ENCODE peak calls at places on chromosome 14, in six cellular contexts. N is IMR-90, V is mesenchymal stem cell, K is H1, J is neuronal stem cell, L is trophoblast cell. T is an unnamed sample.

GRCh38 chr14:32027255-32027939 is 49.7 kb upstream of the ARHGAP5 start:
- DNase-seq in J (no peak), L (no peak), V (peak; percentile 40), N (peak; percentile 21), K (no peak), T (no peak)

GRCh38 chr14:23385840-23386657 is 9.2 kb downstream of the CMTM5 start:
- DNase-seq in J (no peak), N (no peak), L (peak; percentile 9), V (no peak), K (no peak), T (no peak)

GRCh38 chr14:59406454-59407245 is 58.5 kb downstream of the GPR135 start:
- DNase-seq in J (no peak), L (peak; percentile 8), V (peak; percentile 52), N (peak; percentile 59), K (no peak), T (no peak)

GRCh38 chr14:41986726-41987125 is 380.1 kb downstream of the LRFN5 start:
- DNase-seq in V (peak; percentile 19), J (no peak), N (peak; percentile 53), K (no peak), L (no peak), T (no peak)

GRCh38 chr14:33359288-33359881 is 420.7 kb downstream of the NPAS3 start:
- DNase-seq in K (no peak), V (peak; percentile 46), N (no peak), L (no peak), J (no peak), T (no peak)

GRCh38 chr14:87992349-87992719 is 648 bp downstream of the GALC start:
- DNase-seq in K (no peak), V (no peak), N (peak; percentile 11), L (no peak), J (no peak), T (peak; percentile 63)

GRCh38 chr14:29475641-29476040 is 452.0 kb downstream of the PRKD1 start:
- DNase-seq in V (no peak), J (no peak), N (no peak), L (no peak), K (no peak), T (no peak)

GRCh38 chr14:39230416-39230815 is 3.3 kb upstream of the MIA2 start:
- DNase-seq in V (peak; percentile 20), L (no peak), K (no peak), N (peak; percentile 42), J (no peak), T (no peak)

GRCh38 chr14:36161781-36162180 is 14.7 kb downstream of the PTCSC3 start:
- DNase-seq in N (no peak), J (no peak), L (no peak), K (peak; percentile 60), V (no peak), T (peak; percentile 79)

GRCh38 chr14:75042040-75042439 is 9.2 kb downstream of the MLH3 start:
- DNase-seq in K (no peak), N (no peak), V (peak; percentile 58), L (no peak), J (no peak), T (no peak)

GRCh38 chr14:71749613-71750238 is 182.5 kb upstream of the RGS6 start:
- DNase-seq in K (peak; percentile 27), V (no peak), L (no peak), J (no peak), N (no peak), T (no peak)

GRCh38 chr14:100786820-100787219 is 39.1 kb upstream of the MEG3 start:
- DNase-seq in L (no peak), V (no peak), K (no peak), N (no peak), J (no peak), T (no peak)

GRCh38 chr14:65431245-65431644 is 18.7 kb downstream of the FUT8 start:
- DNase-seq in J (no peak), N (no peak), K (no peak), L (peak; percentile 92), V (no peak), T (no peak)

GRCh38 chr14:100476012-100476822 is 111.0 kb downstream of the BEGAIN start:
- DNase-seq in V (peak; percentile 93), K (no peak), L (peak; percentile 62), J (no peak), N (peak; percentile 98), T (no peak)

GRCh38 chr14:74647834-74648361 is 35.9 kb upstream of the LTBP2 start:
- DNase-seq in J (no peak), L (no peak), N (no peak), K (no peak), V (no peak), T (no peak)

GRCh38 chr14:105665247-105665950 is 139.0 kb downstream of the TMEM121 start:
- DNase-seq in V (no peak), L (no peak), N (no peak), J (no peak), K (no peak), T (no peak)

GRCh38 chr14:44914849-44915248 is 46.9 kb downstream of the KLHL28 start:
- DNase-seq in K (no peak), J (no peak), N (peak; percentile 12), L (no peak), V (no peak), T (peak; percentile 42)

DNA sequence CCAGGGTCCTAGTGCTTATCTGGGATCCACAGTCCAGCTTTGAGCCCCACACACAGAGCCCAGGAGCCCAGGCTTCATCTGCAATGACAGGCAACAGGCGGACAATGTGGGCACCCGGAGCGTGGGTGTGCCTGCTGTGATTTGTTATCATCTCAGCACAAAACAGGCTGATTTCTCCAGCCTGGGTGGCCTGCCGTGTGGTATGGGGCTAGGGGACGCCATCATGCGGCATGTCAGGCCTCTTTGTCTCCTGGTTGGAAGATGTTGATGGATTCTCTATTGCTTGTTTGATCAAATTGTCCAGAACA is 147.1 kb downstream of the KIF26A start:
- DNase-seq in N (no peak), L (no peak), V (no peak), K (no peak), J (no peak), T (no peak)
- H4K91ac ChIP-seq in N (no peak overlapping the region), L (no peak overlapping the region), V (no peak overlapping the region), K (no peak overlapping the region), J (no peak overlapping the region), T (no peak overlapping the region)

GRCh38 chr14:104245723-104246122 is 107.3 kb downstream of the KIF26A start:
- DNase-seq in L (no peak), K (no peak), V (no peak), J (no peak), N (no peak), T (no peak)

GRCh38 chr14:104246401-104247335 is 108.3 kb downstream of the KIF26A start:
- DNase-seq in L (no peak), V (no peak), N (no peak), J (no peak), K (peak; percentile 27), T (peak; percentile 20)

GRCh38 chr14:104248203-104249055 is 110.0 kb downstream of the KIF26A start:
- DNase-seq in K (no peak), L (no peak), J (no peak), N (no peak), V (no peak), T (peak; percentile 21)

GRCh38 chr14:104249092-104249491 is 110.7 kb downstream of the KIF26A start:
- DNase-seq in V (no peak), K (no peak), L (no peak), J (no peak), N (no peak), T (peak; percentile 10)

GRCh38 chr14:104247336-104248202 is 109.2 kb downstream of the KIF26A start:
- DNase-seq in K (no peak), J (no peak), L (no peak), V (no peak), N (no peak), T (peak; percentile 19)
- H4K91ac ChIP-seq in K (no peak overlapping the region), J (no peak overlapping the region), L (no peak overlapping the region), V (no peak overlapping the region), N (no peak overlapping the region), T (no peak overlapping the region)

GRCh38 chr14:91090733-91091132 is 23.1 kb upstream of the DGLUCY start:
- DNase-seq in L (no peak), K (no peak), J (no peak), N (no peak), V (no peak), T (no peak)

GRCh38 chr14:91094772-91095171 is 19.1 kb upstream of the DGLUCY start:
- DNase-seq in K (no peak), N (no peak), L (no peak), J (no peak), V (no peak), T (no peak)

GRCh38 chr14:91092095-91092494 is 21.8 kb upstream of the DGLUCY start:
- DNase-seq in J (no peak), V (no peak), K (no peak), L (no peak), N (no peak), T (no peak)

GRCh38 chr14:91098591-91098990 is 15.3 kb upstream of the DGLUCY start:
- DNase-seq in L (peak; percentile 37), K (no peak), J (no peak), N (peak; percentile 57), V (peak; percentile 6), T (no peak)

DNA sequence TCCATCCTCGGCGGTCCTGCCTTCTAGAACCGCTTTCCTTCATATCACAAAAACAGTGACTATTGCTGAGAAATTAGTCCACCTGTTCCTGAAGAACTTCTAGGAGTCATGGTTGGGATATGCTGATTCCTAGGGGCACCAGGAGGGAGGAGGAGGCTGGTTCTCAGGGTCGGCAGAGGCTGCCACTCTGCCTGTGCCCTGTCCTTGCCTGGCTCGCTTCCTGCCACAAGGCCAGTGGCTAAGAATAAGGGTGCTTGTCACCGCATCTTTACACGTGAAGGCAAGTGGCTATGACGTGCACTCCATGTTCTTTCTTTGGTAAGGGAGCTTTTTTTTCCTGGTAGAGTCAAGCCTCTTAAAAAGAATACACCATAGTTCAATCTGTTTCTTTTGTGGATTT is 18.7 kb upstream of the DGLUCY start:
- DNase-seq in J (no peak), K (no peak), V (no peak), L (no peak), N (no peak), T (no peak)
- H4K91ac ChIP-seq in J (no peak overlapping the region), K (no peak overlapping the region), V (no peak overlapping the region), L (no peak overlapping the region), N (no peak overlapping the region), T (no peak overlapping the region)

GRCh38 chr14:91903070-91903469 is 35.7 kb upstream of the TC2N start:
- DNase-seq in K (no peak), L (no peak), V (no peak), J (no peak), N (no peak), T (no peak)

GRCh38 chr14:91904956-91905645 is 37.8 kb upstream of the TC2N start:
- DNase-seq in K (no peak), V (no peak), N (no peak), L (no peak), J (no peak), T (no peak)

GRCh38 chr14:91906374-91906773 is 39.0 kb upstream of the TC2N start:
- DNase-seq in J (no peak), L (no peak), N (no peak), K (no peak), V (no peak), T (no peak)

GRCh38 chr14:91901449-91902250 is 34.3 kb upstream of the TC2N start:
- DNase-seq in N (no peak), J (no peak), V (no peak), L (no peak), K (no peak), T (no peak)

DNA sequence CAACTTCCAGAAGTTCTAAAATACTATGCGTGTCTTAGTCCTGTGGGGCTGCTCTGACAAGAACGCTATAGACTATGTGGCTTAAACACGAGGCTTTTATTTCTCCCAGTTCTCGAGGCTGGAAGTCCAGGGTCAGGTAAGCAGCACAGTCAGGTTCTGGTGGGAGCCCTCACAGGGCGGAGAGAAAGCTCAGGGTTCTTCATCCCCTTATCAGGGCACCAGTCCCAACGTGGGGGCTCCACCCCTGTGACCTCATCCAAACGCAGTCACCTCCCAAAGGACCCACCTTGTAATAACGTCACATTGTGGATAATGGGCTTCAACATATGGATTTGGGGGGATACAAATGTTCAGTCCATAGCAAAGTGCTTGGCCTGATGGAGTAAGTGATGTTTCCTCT is 37.1 kb upstream of the TC2N start:
- DNase-seq in L (no peak), N (no peak), K (no peak), J (no peak), V (no peak), T (no peak)
- H4K91ac ChIP-seq in L (no peak overlapping the region), N (no peak overlapping the region), K (no peak overlapping the region), J (no peak overlapping the region), V (no peak overlapping the region), T (no peak overlapping the region)